ENCODE peak calls at places on chromosomes 6 and 20, in four cellular contexts. One of them, this sample, is unnamed.

GRCh38 chr6:2861822-2862164 is 20.1 kb upstream of the SERPINB1 start:
- DNase-seq in SHP77: no peak
- DNase-seq in effector CD4-positive, alpha-beta T cell: no peak
- DNase-seq in activated T-helper 1 cell treated with anti-CD3 and anti-CD28 coated beads, Interleukin-12 subunit alpha, Interleukin-12 subunit beta, Interleukin-2, Interleukin-4 antibody, amounts not matched to agents 30 ng/mL and 10 ng/mL and 1 ng/mL, durations not matched to agents 14 hours and 24 hours and 36 hours: no peak
- DNase-seq in this sample: no peak

GRCh38 chr6:109687271-109687721 is 3.7 kb downstream of the AK9 start:
- DNase-seq in activated T-helper 1 cell treated with anti-CD3 and anti-CD28 coated beads, Interleukin-12 subunit alpha, Interleukin-12 subunit beta, Interleukin-2, Interleukin-4 antibody, amounts not matched to agents 30 ng/mL and 10 ng/mL and 1 ng/mL, durations not matched to agents 14 hours and 24 hours and 36 hours: no peak
- DNase-seq in effector CD4-positive, alpha-beta T cell: no peak
- DNase-seq in SHP77: no peak
- DNase-seq in this sample: no peak

GRCh38 chr6:39934060-39934757 is at the start of gene MOCS1:
- DNase-seq in effector CD4-positive, alpha-beta T cell: no peak
- DNase-seq in activated T-helper 1 cell treated with anti-CD3 and anti-CD28 coated beads, Interleukin-12 subunit alpha, Interleukin-12 subunit beta, Interleukin-2, Interleukin-4 antibody, amounts not matched to agents 30 ng/mL and 10 ng/mL and 1 ng/mL, durations not matched to agents 14 hours and 24 hours and 36 hours: peak; percentile 3
- DNase-seq in SHP77: peak; percentile 72
- DNase-seq in this sample: peak; percentile 5

GRCh38 chr6:24719125-24719931 is at the start of gene C6orf62:
- DNase-seq in effector CD4-positive, alpha-beta T cell: peak; percentile 38
- DNase-seq in activated T-helper 1 cell treated with anti-CD3 and anti-CD28 coated beads, Interleukin-12 subunit alpha, Interleukin-12 subunit beta, Interleukin-2, Interleukin-4 antibody, amounts not matched to agents 30 ng/mL and 10 ng/mL and 1 ng/mL, durations not matched to agents 14 hours and 24 hours and 36 hours: peak; percentile 53
- DNase-seq in SHP77: no peak
- DNase-seq in this sample: no peak

GRCh38 chr20:46399401-46399800 is 7.0 kb downstream of the ELMO2 start:
- DNase-seq in SHP77: no peak
- DNase-seq in activated T-helper 1 cell treated with anti-CD3 and anti-CD28 coated beads, Interleukin-12 subunit alpha, Interleukin-12 subunit beta, Interleukin-2, Interleukin-4 antibody, amounts not matched to agents 30 ng/mL and 10 ng/mL and 1 ng/mL, durations not matched to agents 14 hours and 24 hours and 36 hours: no peak
- DNase-seq in effector CD4-positive, alpha-beta T cell: no peak
- DNase-seq in this sample: no peak

GRCh38 chr6:86537311-86537861 is 399.9 kb upstream of the HTR1E start:
- DNase-seq in effector CD4-positive, alpha-beta T cell: no peak
- DNase-seq in activated T-helper 1 cell treated with anti-CD3 and anti-CD28 coated beads, Interleukin-12 subunit alpha, Interleukin-12 subunit beta, Interleukin-2, Interleukin-4 antibody, amounts not matched to agents 30 ng/mL and 10 ng/mL and 1 ng/mL, durations not matched to agents 14 hours and 24 hours and 36 hours: no peak
- DNase-seq in SHP77: no peak
- DNase-seq in this sample: no peak

GRCh38 chr6:41694815-41695536 is 40.4 kb downstream of the TFEB start:
- DNase-seq in effector CD4-positive, alpha-beta T cell: no peak
- DNase-seq in activated T-helper 1 cell treated with anti-CD3 and anti-CD28 coated beads, Interleukin-12 subunit alpha, Interleukin-12 subunit beta, Interleukin-2, Interleukin-4 antibody, amounts not matched to agents 30 ng/mL and 10 ng/mL and 1 ng/mL, durations not matched to agents 14 hours and 24 hours and 36 hours: no peak
- DNase-seq in SHP77: no peak
- DNase-seq in this sample: no peak

GRCh38 chr20:45967551-45968080 is 4.4 kb downstream of the ZNF335 start:
- DNase-seq in activated T-helper 1 cell treated with anti-CD3 and anti-CD28 coated beads, Interleukin-12 subunit alpha, Interleukin-12 subunit beta, Interleukin-2, Interleukin-4 antibody, amounts not matched to agents 30 ng/mL and 10 ng/mL and 1 ng/mL, durations not matched to agents 14 hours and 24 hours and 36 hours: no peak
- DNase-seq in effector CD4-positive, alpha-beta T cell: no peak
- DNase-seq in SHP77: no peak
- DNase-seq in this sample: no peak

GRCh38 chr6:64904616-64905015 is 802.4 kb downstream of the EYS start:
- DNase-seq in effector CD4-positive, alpha-beta T cell: no peak
- DNase-seq in activated T-helper 1 cell treated with anti-CD3 and anti-CD28 coated beads, Interleukin-12 subunit alpha, Interleukin-12 subunit beta, Interleukin-2, Interleukin-4 antibody, amounts not matched to agents 30 ng/mL and 10 ng/mL and 1 ng/mL, durations not matched to agents 14 hours and 24 hours and 36 hours: no peak
- DNase-seq in SHP77: no peak
- DNase-seq in this sample: no peak

GRCh38 chr6:166029506-166029905 is 138.1 kb downstream of the TBXT start:
- DNase-seq in SHP77: peak; percentile 55
- DNase-seq in activated T-helper 1 cell treated with anti-CD3 and anti-CD28 coated beads, Interleukin-12 subunit alpha, Interleukin-12 subunit beta, Interleukin-2, Interleukin-4 antibody, amounts not matched to agents 30 ng/mL and 10 ng/mL and 1 ng/mL, durations not matched to agents 14 hours and 24 hours and 36 hours: no peak
- DNase-seq in effector CD4-positive, alpha-beta T cell: no peak
- DNase-seq in this sample: no peak

GRCh38 chr20:20549267-20549612 is 163.2 kb downstream of the RALGAPA2 start:
- DNase-seq in activated T-helper 1 cell treated with anti-CD3 and anti-CD28 coated beads, Interleukin-12 subunit alpha, Interleukin-12 subunit beta, Interleukin-2, Interleukin-4 antibody, amounts not matched to agents 30 ng/mL and 10 ng/mL and 1 ng/mL, durations not matched to agents 14 hours and 24 hours and 36 hours: no peak
- DNase-seq in SHP77: peak; percentile 86
- DNase-seq in effector CD4-positive, alpha-beta T cell: no peak
- DNase-seq in this sample: peak; percentile 97

GRCh38 chr6:2773450-2773849 is 8.3 kb downstream of the WRNIP1 start:
- DNase-seq in activated T-helper 1 cell treated with anti-CD3 and anti-CD28 coated beads, Interleukin-12 subunit alpha, Interleukin-12 subunit beta, Interleukin-2, Interleukin-4 antibody, amounts not matched to agents 30 ng/mL and 10 ng/mL and 1 ng/mL, durations not matched to agents 14 hours and 24 hours and 36 hours: no peak
- DNase-seq in SHP77: no peak
- DNase-seq in effector CD4-positive, alpha-beta T cell: no peak
- DNase-seq in this sample: no peak

GRCh38 chr6:163842467-163842866 is 427.9 kb downstream of the QKI start:
- DNase-seq in SHP77: no peak
- DNase-seq in activated T-helper 1 cell treated with anti-CD3 and anti-CD28 coated beads, Interleukin-12 subunit alpha, Interleukin-12 subunit beta, Interleukin-2, Interleukin-4 antibody, amounts not matched to agents 30 ng/mL and 10 ng/mL and 1 ng/mL, durations not matched to agents 14 hours and 24 hours and 36 hours: no peak
- DNase-seq in effector CD4-positive, alpha-beta T cell: no peak
- DNase-seq in this sample: no peak

GRCh38 chr6:82917346-82918064 is 148.1 kb downstream of the UBE3D start:
- DNase-seq in SHP77: no peak
- DNase-seq in activated T-helper 1 cell treated with anti-CD3 and anti-CD28 coated beads, Interleukin-12 subunit alpha, Interleukin-12 subunit beta, Interleukin-2, Interleukin-4 antibody, amounts not matched to agents 30 ng/mL and 10 ng/mL and 1 ng/mL, durations not matched to agents 14 hours and 24 hours and 36 hours: no peak
- DNase-seq in effector CD4-positive, alpha-beta T cell: no peak
- DNase-seq in this sample: no peak

GRCh38 chr6:158772851-158773371 is 46.3 kb downstream of the EZR start:
- DNase-seq in activated T-helper 1 cell treated with anti-CD3 and anti-CD28 coated beads, Interleukin-12 subunit alpha, Interleukin-12 subunit beta, Interleukin-2, Interleukin-4 antibody, amounts not matched to agents 30 ng/mL and 10 ng/mL and 1 ng/mL, durations not matched to agents 14 hours and 24 hours and 36 hours: no peak
- DNase-seq in effector CD4-positive, alpha-beta T cell: no peak
- DNase-seq in SHP77: no peak
- DNase-seq in this sample: no peak

GRCh38 chr6:42468273-42468672 is 16.5 kb upstream of the TRERF1 start:
- DNase-seq in SHP77: no peak
- DNase-seq in effector CD4-positive, alpha-beta T cell: no peak
- DNase-seq in activated T-helper 1 cell treated with anti-CD3 and anti-CD28 coated beads, Interleukin-12 subunit alpha, Interleukin-12 subunit beta, Interleukin-2, Interleukin-4 antibody, amounts not matched to agents 30 ng/mL and 10 ng/mL and 1 ng/mL, durations not matched to agents 14 hours and 24 hours and 36 hours: no peak
- DNase-seq in this sample: no peak

GRCh38 chr20:57783196-57783595 is 73.4 kb upstream of the PMEPA1 start:
- DNase-seq in effector CD4-positive, alpha-beta T cell: no peak
- DNase-seq in activated T-helper 1 cell treated with anti-CD3 and anti-CD28 coated beads, Interleukin-12 subunit alpha, Interleukin-12 subunit beta, Interleukin-2, Interleukin-4 antibody, amounts not matched to agents 30 ng/mL and 10 ng/mL and 1 ng/mL, durations not matched to agents 14 hours and 24 hours and 36 hours: no peak
- DNase-seq in SHP77: no peak
- DNase-seq in this sample: no peak

GRCh38 chr6:88120635-88121034 is 45.5 kb downstream of the CNR1 start:
- DNase-seq in SHP77: no peak
- DNase-seq in activated T-helper 1 cell treated with anti-CD3 and anti-CD28 coated beads, Interleukin-12 subunit alpha, Interleukin-12 subunit beta, Interleukin-2, Interleukin-4 antibody, amounts not matched to agents 30 ng/mL and 10 ng/mL and 1 ng/mL, durations not matched to agents 14 hours and 24 hours and 36 hours: no peak
- DNase-seq in effector CD4-positive, alpha-beta T cell: no peak
- DNase-seq in this sample: no peak

GRCh38 chr6:125509477-125509876 is 207.7 kb upstream of the HDDC2 start:
- DNase-seq in SHP77: no peak
- DNase-seq in effector CD4-positive, alpha-beta T cell: no peak
- DNase-seq in activated T-helper 1 cell treated with anti-CD3 and anti-CD28 coated beads, Interleukin-12 subunit alpha, Interleukin-12 subunit beta, Interleukin-2, Interleukin-4 antibody, amounts not matched to agents 30 ng/mL and 10 ng/mL and 1 ng/mL, durations not matched to agents 14 hours and 24 hours and 36 hours: no peak
- DNase-seq in this sample: no peak

GRCh38 chr20:58213112-58213511 is 15.3 kb downstream of the ANKRD60 start:
- DNase-seq in activated T-helper 1 cell treated with anti-CD3 and anti-CD28 coated beads, Interleukin-12 subunit alpha, Interleukin-12 subunit beta, Interleukin-2, Interleukin-4 antibody, amounts not matched to agents 30 ng/mL and 10 ng/mL and 1 ng/mL, durations not matched to agents 14 hours and 24 hours and 36 hours: no peak
- DNase-seq in effector CD4-positive, alpha-beta T cell: no peak
- DNase-seq in SHP77: peak; percentile 50
- DNase-seq in this sample: no peak

GRCh38 chr20:1327827-1328679 is 886 bp downstream of the SDCBP2 start:
- DNase-seq in SHP77: no peak
- DNase-seq in activated T-helper 1 cell treated with anti-CD3 and anti-CD28 coated beads, Interleukin-12 subunit alpha, Interleukin-12 subunit beta, Interleukin-2, Interleukin-4 antibody, amounts not matched to agents 30 ng/mL and 10 ng/mL and 1 ng/mL, durations not matched to agents 14 hours and 24 hours and 36 hours: no peak
- DNase-seq in effector CD4-positive, alpha-beta T cell: no peak
- DNase-seq in this sample: no peak

GRCh38 chr6:89048286-89048923 is 32.1 kb upstream of the PNRC1 start:
- DNase-seq in SHP77: no peak
- DNase-seq in effector CD4-positive, alpha-beta T cell: no peak
- DNase-seq in activated T-helper 1 cell treated with anti-CD3 and anti-CD28 coated beads, Interleukin-12 subunit alpha, Interleukin-12 subunit beta, Interleukin-2, Interleukin-4 antibody, amounts not matched to agents 30 ng/mL and 10 ng/mL and 1 ng/mL, durations not matched to agents 14 hours and 24 hours and 36 hours: no peak
- DNase-seq in this sample: no peak

GRCh38 chr6:66838764-66839163 is 1131.7 kb upstream of the EYS start:
- DNase-seq in SHP77: no peak
- DNase-seq in activated T-helper 1 cell treated with anti-CD3 and anti-CD28 coated beads, Interleukin-12 subunit alpha, Interleukin-12 subunit beta, Interleukin-2, Interleukin-4 antibody, amounts not matched to agents 30 ng/mL and 10 ng/mL and 1 ng/mL, durations not matched to agents 14 hours and 24 hours and 36 hours: no peak
- DNase-seq in effector CD4-positive, alpha-beta T cell: no peak
- DNase-seq in this sample: no peak

GRCh38 chr6:10585232-10585887 is 64.2 kb downstream of the GCNT2 start:
- DNase-seq in activated T-helper 1 cell treated with anti-CD3 and anti-CD28 coated beads, Interleukin-12 subunit alpha, Interleukin-12 subunit beta, Interleukin-2, Interleukin-4 antibody, amounts not matched to agents 30 ng/mL and 10 ng/mL and 1 ng/mL, durations not matched to agents 14 hours and 24 hours and 36 hours: no peak
- DNase-seq in effector CD4-positive, alpha-beta T cell: no peak
- DNase-seq in SHP77: no peak
- DNase-seq in this sample: no peak

GRCh38 chr6:136127856-136128255 is 122.3 kb downstream of the MTFR2 start:
- DNase-seq in SHP77: no peak
- DNase-seq in effector CD4-positive, alpha-beta T cell: no peak
- DNase-seq in activated T-helper 1 cell treated with anti-CD3 and anti-CD28 coated beads, Interleukin-12 subunit alpha, Interleukin-12 subunit beta, Interleukin-2, Interleukin-4 antibody, amounts not matched to agents 30 ng/mL and 10 ng/mL and 1 ng/mL, durations not matched to agents 14 hours and 24 hours and 36 hours: no peak
- DNase-seq in this sample: no peak

GRCh38 chr20:58099956-58100730 is 128.3 kb downstream of the ANKRD60 start:
- DNase-seq in activated T-helper 1 cell treated with anti-CD3 and anti-CD28 coated beads, Interleukin-12 subunit alpha, Interleukin-12 subunit beta, Interleukin-2, Interleukin-4 antibody, amounts not matched to agents 30 ng/mL and 10 ng/mL and 1 ng/mL, durations not matched to agents 14 hours and 24 hours and 36 hours: no peak
- DNase-seq in SHP77: no peak
- DNase-seq in effector CD4-positive, alpha-beta T cell: no peak
- DNase-seq in this sample: no peak

GRCh38 chr20:34675993-34676641 is 775 bp downstream of the PIGU start:
- DNase-seq in effector CD4-positive, alpha-beta T cell: no peak
- DNase-seq in activated T-helper 1 cell treated with anti-CD3 and anti-CD28 coated beads, Interleukin-12 subunit alpha, Interleukin-12 subunit beta, Interleukin-2, Interleukin-4 antibody, amounts not matched to agents 30 ng/mL and 10 ng/mL and 1 ng/mL, durations not matched to agents 14 hours and 24 hours and 36 hours: no peak
- DNase-seq in SHP77: no peak
- DNase-seq in this sample: no peak

GRCh38 chr20:47351643-47352331 is 4.7 kb downstream of the ZMYND8 start:
- DNase-seq in effector CD4-positive, alpha-beta T cell: no peak
- DNase-seq in SHP77: no peak
- DNase-seq in activated T-helper 1 cell treated with anti-CD3 and anti-CD28 coated beads, Interleukin-12 subunit alpha, Interleukin-12 subunit beta, Interleukin-2, Interleukin-4 antibody, amounts not matched to agents 30 ng/mL and 10 ng/mL and 1 ng/mL, durations not matched to agents 14 hours and 24 hours and 36 hours: no peak
- DNase-seq in this sample: no peak

GRCh38 chr6:35360349-35361138 is 18.2 kb downstream of the PPARD start:
- DNase-seq in SHP77: no peak
- DNase-seq in activated T-helper 1 cell treated with anti-CD3 and anti-CD28 coated beads, Interleukin-12 subunit alpha, Interleukin-12 subunit beta, Interleukin-2, Interleukin-4 antibody, amounts not matched to agents 30 ng/mL and 10 ng/mL and 1 ng/mL, durations not matched to agents 14 hours and 24 hours and 36 hours: no peak
- DNase-seq in effector CD4-positive, alpha-beta T cell: no peak
- DNase-seq in this sample: no peak

GRCh38 chr20:36402708-36403107 is 96.6 kb downstream of the DLGAP4 start:
- DNase-seq in activated T-helper 1 cell treated with anti-CD3 and anti-CD28 coated beads, Interleukin-12 subunit alpha, Interleukin-12 subunit beta, Interleukin-2, Interleukin-4 antibody, amounts not matched to agents 30 ng/mL and 10 ng/mL and 1 ng/mL, durations not matched to agents 14 hours and 24 hours and 36 hours: no peak
- DNase-seq in effector CD4-positive, alpha-beta T cell: no peak
- DNase-seq in SHP77: no peak
- DNase-seq in this sample: no peak

GRCh38 chr6:18118330-18118729 is 4.1 kb downstream of the NHLRC1 start:
- DNase-seq in effector CD4-positive, alpha-beta T cell: no peak
- DNase-seq in activated T-helper 1 cell treated with anti-CD3 and anti-CD28 coated beads, Interleukin-12 subunit alpha, Interleukin-12 subunit beta, Interleukin-2, Interleukin-4 antibody, amounts not matched to agents 30 ng/mL and 10 ng/mL and 1 ng/mL, durations not matched to agents 14 hours and 24 hours and 36 hours: no peak
- DNase-seq in SHP77: no peak
- DNase-seq in this sample: peak; percentile 76

This sample was measured in NCI-H1694.